ENCODE peak calls at places on chromosomes 2 and 18, in ten cellular contexts. One of them, this sample, is unnamed.

GRCh38 chr2:106192752-106193490 is 1.2 kb downstream of the UXS1 start:
- DNase-seq in PC-3: peak
- DNase-seq in stomach: no peak
- DNase-seq in choroid plexus epithelial cell: peak
- DNase-seq in aorta: no peak
- DNase-seq in BJ: peak
- DNase-seq in AG10803: peak
- DNase-seq in kidney: peak
- DNase-seq in transverse colon: peak
- DNase-seq in cardiac fibroblast: peak
- DNase-seq in this sample: peak

GRCh38 chr2:230494980-230495379 is 79.0 kb downstream of the SP100 start:
- DNase-seq in PC-3: no peak
- DNase-seq in stomach: no peak
- DNase-seq in choroid plexus epithelial cell: no peak
- DNase-seq in aorta: no peak
- DNase-seq in BJ: no peak
- DNase-seq in AG10803: no peak
- DNase-seq in kidney: no peak
- DNase-seq in transverse colon: no peak
- DNase-seq in cardiac fibroblast: no peak
- DNase-seq in this sample: no peak

GRCh38 chr18:6747646-6748045 is 18.1 kb downstream of the ARHGAP28 start:
- DNase-seq in PC-3: peak
- DNase-seq in stomach: no peak
- DNase-seq in choroid plexus epithelial cell: peak
- DNase-seq in aorta: no peak
- DNase-seq in BJ: peak
- DNase-seq in AG10803: peak
- DNase-seq in kidney: no peak
- DNase-seq in transverse colon: no peak
- DNase-seq in cardiac fibroblast: peak
- DNase-seq in this sample: peak

GRCh38 chr2:157919181-157919580 is 43.1 kb upstream of the ACVR1 start:
- DNase-seq in PC-3: no peak
- DNase-seq in stomach: no peak
- DNase-seq in choroid plexus epithelial cell: no peak
- DNase-seq in aorta: no peak
- DNase-seq in BJ: no peak
- DNase-seq in AG10803: no peak
- DNase-seq in kidney: no peak
- DNase-seq in transverse colon: no peak
- DNase-seq in cardiac fibroblast: no peak
- DNase-seq in this sample: no peak

GRCh38 chr18:44579028-44579692 is 101.5 kb upstream of the SETBP1 start:
- DNase-seq in PC-3: peak
- DNase-seq in stomach: no peak
- DNase-seq in choroid plexus epithelial cell: peak
- DNase-seq in aorta: no peak
- DNase-seq in BJ: no peak
- DNase-seq in AG10803: no peak
- DNase-seq in kidney: no peak
- DNase-seq in transverse colon: no peak
- DNase-seq in cardiac fibroblast: peak
- DNase-seq in this sample: no peak

GRCh38 chr2:152222975-152223638 is 47.5 kb upstream of the STAM2 start:
- DNase-seq in PC-3: peak
- DNase-seq in stomach: peak
- DNase-seq in choroid plexus epithelial cell: peak
- DNase-seq in aorta: no peak
- DNase-seq in BJ: peak
- DNase-seq in AG10803: peak
- DNase-seq in kidney: no peak
- DNase-seq in transverse colon: peak
- DNase-seq in cardiac fibroblast: peak
- DNase-seq in this sample: peak

GRCh38 chr18:24094561-24094960 is 44.3 kb upstream of the CABYR start:
- DNase-seq in PC-3: no peak
- DNase-seq in stomach: no peak
- DNase-seq in choroid plexus epithelial cell: no peak
- DNase-seq in aorta: no peak
- DNase-seq in BJ: no peak
- DNase-seq in AG10803: peak
- DNase-seq in kidney: no peak
- DNase-seq in transverse colon: no peak
- DNase-seq in cardiac fibroblast: no peak
- DNase-seq in this sample: no peak

GRCh38 chr18:39238951-39239350 is 1673.4 kb upstream of the CELF4 start:
- DNase-seq in PC-3: no peak
- DNase-seq in stomach: no peak
- DNase-seq in choroid plexus epithelial cell: no peak
- DNase-seq in aorta: no peak
- DNase-seq in BJ: no peak
- DNase-seq in AG10803: no peak
- DNase-seq in kidney: no peak
- DNase-seq in transverse colon: no peak
- DNase-seq in cardiac fibroblast: no peak
- DNase-seq in this sample: no peak

GRCh38 chr2:1707771-1708351 is 36.5 kb downstream of the PXDN start:
- DNase-seq in PC-3: peak
- DNase-seq in stomach: no peak
- DNase-seq in choroid plexus epithelial cell: peak
- DNase-seq in aorta: peak
- DNase-seq in BJ: peak
- DNase-seq in AG10803: peak
- DNase-seq in kidney: peak
- DNase-seq in transverse colon: peak
- DNase-seq in cardiac fibroblast: peak
- DNase-seq in this sample: no peak

GRCh38 chr2:222817628-222818027 is 43.2 kb upstream of the ACSL3 start:
- DNase-seq in PC-3: no peak
- DNase-seq in stomach: no peak
- DNase-seq in choroid plexus epithelial cell: no peak
- DNase-seq in aorta: no peak
- DNase-seq in BJ: no peak
- DNase-seq in AG10803: no peak
- DNase-seq in kidney: no peak
- DNase-seq in transverse colon: no peak
- DNase-seq in cardiac fibroblast: no peak
- DNase-seq in this sample: no peak

DNA sequence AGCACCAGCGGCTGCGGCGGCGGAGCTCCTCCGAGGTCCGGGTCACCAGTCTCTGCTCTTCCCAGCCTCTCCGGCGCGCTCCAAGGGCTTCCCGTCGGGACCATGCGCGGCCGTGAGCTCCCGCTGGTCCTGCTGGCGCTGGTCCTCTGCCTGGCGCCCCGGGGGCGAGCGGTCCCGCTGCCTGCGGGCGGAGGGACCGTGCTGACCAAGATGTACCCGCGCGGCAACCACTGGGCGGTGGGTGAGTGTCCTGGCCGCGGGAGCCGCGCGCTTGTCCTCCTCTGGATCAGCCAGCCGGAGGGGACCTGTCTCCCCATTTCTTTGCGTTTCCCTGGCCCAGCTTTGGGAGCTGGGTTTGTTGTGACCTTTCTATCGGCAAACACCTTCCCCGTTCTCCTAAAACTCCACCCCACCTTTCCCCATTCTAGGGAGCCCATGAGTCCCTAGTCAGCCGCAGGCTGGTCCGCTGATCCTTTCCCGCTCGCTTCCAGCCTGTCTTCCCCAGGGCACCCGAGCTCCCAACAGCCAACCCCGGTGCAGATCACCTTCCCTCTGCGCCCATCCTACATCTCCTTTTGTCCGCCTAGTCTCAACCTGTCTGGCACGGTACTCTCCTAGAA is 316 bp downstream of the GRP start:
- DNase-seq in PC-3: no peak
- DNase-seq in stomach: no peak
- DNase-seq in choroid plexus epithelial cell: no peak
- DNase-seq in aorta: no peak
- DNase-seq in BJ: no peak
- DNase-seq in AG10803: no peak
- DNase-seq in kidney: no peak
- DNase-seq in transverse colon: no peak
- DNase-seq in cardiac fibroblast: no peak
- DNase-seq in this sample: no peak
- H3K4me3 ChIP-seq in PC-3: no peak
- H3K4me3 ChIP-seq in stomach: no peak
- H3K4me3 ChIP-seq in choroid plexus epithelial cell: no peak
- H3K4me3 ChIP-seq in aorta: no peak
- H3K4me3 ChIP-seq in BJ: no peak
- H3K4me3 ChIP-seq in AG10803: peak
- H3K4me3 ChIP-seq in kidney: no peak
- H3K4me3 ChIP-seq in transverse colon: no peak
- H3K4me3 ChIP-seq in cardiac fibroblast: no peak
- H3K4me3 ChIP-seq in this sample: peak

GRCh38 chr2:183232161-183232865 is 108.1 kb downstream of the NUP35 start:
- DNase-seq in PC-3: no peak
- DNase-seq in stomach: no peak
- DNase-seq in choroid plexus epithelial cell: peak
- DNase-seq in aorta: no peak
- DNase-seq in BJ: no peak
- DNase-seq in AG10803: peak
- DNase-seq in kidney: no peak
- DNase-seq in transverse colon: no peak
- DNase-seq in cardiac fibroblast: peak
- DNase-seq in this sample: no peak
- H3K4me3 ChIP-seq in PC-3: no peak
- H3K4me3 ChIP-seq in stomach: no peak
- H3K4me3 ChIP-seq in choroid plexus epithelial cell: no peak
- H3K4me3 ChIP-seq in aorta: no peak
- H3K4me3 ChIP-seq in BJ: no peak
- H3K4me3 ChIP-seq in AG10803: no peak
- H3K4me3 ChIP-seq in kidney: no peak
- H3K4me3 ChIP-seq in transverse colon: no peak
- H3K4me3 ChIP-seq in cardiac fibroblast: no peak
- H3K4me3 ChIP-seq in this sample: no peak

GRCh38 chr2:232540441-232541041 is 1.0 kb downstream of the CHRNG start:
- DNase-seq in PC-3: no peak
- DNase-seq in stomach: peak
- DNase-seq in choroid plexus epithelial cell: no peak
- DNase-seq in aorta: peak
- DNase-seq in BJ: no peak
- DNase-seq in AG10803: no peak
- DNase-seq in kidney: peak
- DNase-seq in transverse colon: no peak
- DNase-seq in cardiac fibroblast: no peak
- DNase-seq in this sample: no peak
- H3K4me3 ChIP-seq in PC-3: no peak
- H3K4me3 ChIP-seq in stomach: no peak
- H3K4me3 ChIP-seq in choroid plexus epithelial cell: no peak
- H3K4me3 ChIP-seq in aorta: no peak
- H3K4me3 ChIP-seq in BJ: no peak
- H3K4me3 ChIP-seq in AG10803: no peak
- H3K4me3 ChIP-seq in kidney: no peak
- H3K4me3 ChIP-seq in transverse colon: no peak
- H3K4me3 ChIP-seq in cardiac fibroblast: no peak
- H3K4me3 ChIP-seq in this sample: no peak

GRCh38 chr2:27079233-27080139 is 1.1 kb downstream of the EMILIN1 start:
- DNase-seq in PC-3: no peak
- DNase-seq in stomach: no peak
- DNase-seq in choroid plexus epithelial cell: no peak
- DNase-seq in aorta: no peak
- DNase-seq in BJ: no peak
- DNase-seq in AG10803: no peak
- DNase-seq in kidney: peak
- DNase-seq in transverse colon: no peak
- DNase-seq in cardiac fibroblast: no peak
- DNase-seq in this sample: no peak

GRCh38 chr2:27078267-27079194 is at the start of gene EMILIN1:
- DNase-seq in PC-3: no peak
- DNase-seq in stomach: peak
- DNase-seq in choroid plexus epithelial cell: peak
- DNase-seq in aorta: peak
- DNase-seq in BJ: peak
- DNase-seq in AG10803: peak
- DNase-seq in kidney: peak
- DNase-seq in transverse colon: peak
- DNase-seq in cardiac fibroblast: peak
- DNase-seq in this sample: peak

GRCh38 chr2:27080603-27080938 is 2.2 kb downstream of the EMILIN1 start:
- DNase-seq in PC-3: no peak
- DNase-seq in stomach: no peak
- DNase-seq in choroid plexus epithelial cell: no peak
- DNase-seq in aorta: peak
- DNase-seq in BJ: no peak
- DNase-seq in AG10803: no peak
- DNase-seq in kidney: no peak
- DNase-seq in transverse colon: no peak
- DNase-seq in cardiac fibroblast: no peak
- DNase-seq in this sample: no peak

GRCh38 chr2:27081984-27082772 is 3.8 kb downstream of the EMILIN1 start:
- DNase-seq in PC-3: no peak
- DNase-seq in stomach: no peak
- DNase-seq in choroid plexus epithelial cell: no peak
- DNase-seq in aorta: no peak
- DNase-seq in BJ: no peak
- DNase-seq in AG10803: no peak
- DNase-seq in kidney: no peak
- DNase-seq in transverse colon: no peak
- DNase-seq in cardiac fibroblast: no peak
- DNase-seq in this sample: no peak

GRCh38 chr2:27080140-27080469 is 1.7 kb downstream of the EMILIN1 start:
- DNase-seq in PC-3: no peak
- DNase-seq in stomach: no peak
- DNase-seq in choroid plexus epithelial cell: no peak
- DNase-seq in aorta: no peak
- DNase-seq in BJ: no peak
- DNase-seq in AG10803: no peak
- DNase-seq in kidney: no peak
- DNase-seq in transverse colon: no peak
- DNase-seq in cardiac fibroblast: no peak
- DNase-seq in this sample: no peak
- H3K4me3 ChIP-seq in PC-3: no peak
- H3K4me3 ChIP-seq in stomach: peak
- H3K4me3 ChIP-seq in choroid plexus epithelial cell: peak
- H3K4me3 ChIP-seq in aorta: peak
- H3K4me3 ChIP-seq in BJ: peak
- H3K4me3 ChIP-seq in AG10803: peak
- H3K4me3 ChIP-seq in kidney: no peak
- H3K4me3 ChIP-seq in transverse colon: peak
- H3K4me3 ChIP-seq in cardiac fibroblast: peak
- H3K4me3 ChIP-seq in this sample: peak

DNA sequence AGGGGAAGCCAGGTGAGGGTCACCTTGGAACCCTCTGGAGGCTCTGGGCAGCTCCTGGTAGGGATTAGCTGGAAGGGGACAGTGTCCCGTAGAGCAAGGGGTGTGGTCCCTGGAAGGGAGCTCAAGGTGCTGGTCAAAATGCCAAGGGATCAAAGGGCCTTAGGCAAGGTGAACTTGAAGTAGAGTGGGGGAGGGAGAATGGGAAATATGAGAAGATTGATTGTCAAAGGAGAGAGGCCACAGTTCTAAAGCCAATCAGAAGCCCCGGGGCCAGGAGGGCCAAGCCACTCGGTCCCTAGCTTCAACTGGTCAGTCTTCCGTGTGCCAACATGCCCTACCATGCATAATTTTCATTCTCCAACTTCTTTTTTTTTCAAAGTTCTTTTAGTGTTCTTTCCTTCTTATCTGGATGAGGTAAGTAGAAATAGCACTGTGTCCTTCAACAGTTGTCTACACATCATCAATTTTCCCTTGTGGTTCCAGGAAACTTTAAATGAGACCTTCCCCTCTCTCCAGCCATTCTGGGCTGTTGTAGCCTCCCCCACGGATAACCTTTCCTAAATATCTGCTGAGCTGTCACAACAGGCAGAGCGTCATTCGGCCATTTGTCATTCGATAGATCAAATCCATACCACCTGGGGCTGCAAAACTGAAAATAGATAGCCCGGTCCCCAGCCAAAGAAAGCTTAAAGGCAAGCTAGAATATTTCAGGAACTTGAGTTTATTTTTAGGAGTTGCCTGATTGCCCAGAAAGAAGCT is 83.4 kb downstream of the ALPK2 start:
- DNase-seq in PC-3: no peak
- DNase-seq in stomach: no peak
- DNase-seq in choroid plexus epithelial cell: no peak
- DNase-seq in aorta: no peak
- DNase-seq in BJ: no peak
- DNase-seq in AG10803: no peak
- DNase-seq in kidney: no peak
- DNase-seq in transverse colon: no peak
- DNase-seq in cardiac fibroblast: no peak
- DNase-seq in this sample: no peak
- H3K4me3 ChIP-seq in PC-3: no peak
- H3K4me3 ChIP-seq in stomach: no peak
- H3K4me3 ChIP-seq in choroid plexus epithelial cell: no peak
- H3K4me3 ChIP-seq in aorta: no peak
- H3K4me3 ChIP-seq in BJ: no peak
- H3K4me3 ChIP-seq in AG10803: no peak
- H3K4me3 ChIP-seq in kidney: no peak
- H3K4me3 ChIP-seq in transverse colon: no peak
- H3K4me3 ChIP-seq in cardiac fibroblast: no peak
- H3K4me3 ChIP-seq in this sample: no peak